ENCODE peak calls at places on chromosome 18, in six cellular contexts. P, Y, C, S, R and G are unnamed samples.

GRCh38 chr18:9771261-9771976 is 63.3 kb downstream of the RAB31 start:
- DNase-seq in C (peak; percentile 81), P (peak; percentile 66), R (peak; percentile 78), S (peak; percentile 86), Y (peak; percentile 38), G (peak; percentile 53)

GRCh38 chr18:49585781-49586663 is 24.2 kb downstream of the LIPG start:
- DNase-seq in R (no peak), C (no peak), S (no peak), Y (no peak), P (no peak), G (no peak)

GRCh38 chr18:50183556-50183955 is 11.4 kb downstream of the MYO5B start:
- DNase-seq in S (no peak), C (no peak), R (no peak), P (peak; percentile 33), Y (no peak), G (no peak)

GRCh38 chr18:57353940-57354461 is 1.6 kb downstream of the ST8SIA3 start:
- DNase-seq in P (peak; percentile 46), C (peak; percentile 90), Y (peak; percentile 3), S (peak; percentile 77), R (peak; percentile 85), G (no peak)

GRCh38 chr18:76859474-76860339 is 37.4 kb downstream of the ZNF236 start:
- DNase-seq in P (no peak), S (no peak), R (no peak), C (no peak), Y (no peak), G (no peak)

GRCh38 chr18:37565138-37565984 is at the start of gene CELF4:
- DNase-seq in P (peak; percentile 4), S (peak; percentile 77), C (peak; percentile 42), Y (no peak), R (peak; percentile 38), G (no peak)

GRCh38 chr18:7177131-7177744 is 53.7 kb upstream of the LRRC30 start:
- DNase-seq in S (peak; percentile 86), R (peak; percentile 86), Y (peak; percentile 43), C (peak; percentile 80), P (peak; percentile 20), G (peak; percentile 77)

GRCh38 chr18:22166070-22166972 is 3.1 kb upstream of the GATA6 start:
- DNase-seq in C (peak; percentile 75), R (peak; percentile 78), S (peak; percentile 33), P (peak; percentile 32), Y (peak; percentile 6), G (peak; percentile 56)

GRCh38 chr18:25786778-25787177 is 303.6 kb downstream of the SS18 start:
- DNase-seq in S (no peak), C (no peak), P (no peak), Y (no peak), R (no peak), G (no peak)

GRCh38 chr18:33116376-33116775 is 324.1 kb downstream of the CCDC178 start:
- DNase-seq in C (no peak), P (peak; percentile 12), R (peak; percentile 61), Y (no peak), S (no peak), G (no peak)

GRCh38 chr18:36464126-36464651 is 166.7 kb downstream of the FHOD3 start:
- DNase-seq in P (no peak), S (no peak), R (peak; percentile 24), C (peak; percentile 81), Y (no peak), G (no peak)

GRCh38 chr18:22032392-22032961 is 136.9 kb upstream of the GATA6 start:
- DNase-seq in R (peak; percentile 85), Y (peak; percentile 81), C (no peak), S (no peak), P (peak; percentile 16), G (peak; percentile 87)

GRCh38 chr18:33375829-33376228 is 64.7 kb downstream of the CCDC178 start:
- DNase-seq in C (no peak), S (no peak), Y (no peak), R (peak; percentile 10), P (no peak), G (no peak)

DNA sequence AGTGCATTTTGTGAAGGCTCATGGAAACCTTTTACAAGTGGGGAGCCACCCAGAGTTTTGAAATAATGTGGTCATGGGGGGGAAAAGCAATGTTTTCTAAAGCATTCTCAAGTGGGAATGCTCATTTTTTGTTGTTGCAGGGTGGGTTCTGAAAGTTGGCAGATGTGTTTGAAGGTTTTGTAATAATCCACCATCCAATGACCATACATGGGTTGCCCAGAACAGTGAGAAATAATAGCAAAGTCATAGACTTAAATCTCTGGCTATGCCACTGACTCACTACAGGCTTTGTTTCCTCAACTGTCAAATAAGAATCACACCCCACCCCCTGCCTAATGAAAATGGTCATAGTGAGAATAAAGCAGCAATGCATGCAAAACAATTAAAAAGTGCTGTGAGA is 2.9 kb downstream of the DSG3 start:
- DNase-seq in P (no peak), S (no peak), R (no peak), C (no peak), Y (no peak), G (no peak)
- H3K4me3 ChIP-seq in P (no peak overlapping the region), S (no peak overlapping the region), R (no peak overlapping the region), C (no peak overlapping the region), Y (no peak overlapping the region), G (no peak overlapping the region)

GRCh38 chr18:39685303-39685902 is 2119.8 kb upstream of the CELF4 start:
- DNase-seq in S (no peak), C (no peak), P (no peak), R (no peak), Y (no peak), G (no peak)

GRCh38 chr18:39675358-39675757 is 2109.8 kb upstream of the CELF4 start:
- DNase-seq in P (no peak), S (no peak), C (no peak), Y (no peak), R (peak; percentile 36), G (no peak)

GRCh38 chr18:39675916-39676315 is 2110.3 kb upstream of the CELF4 start:
- DNase-seq in R (no peak), C (no peak), Y (no peak), S (no peak), P (no peak), G (no peak)

GRCh38 chr18:39681061-39681460 is 2115.5 kb upstream of the CELF4 start:
- DNase-seq in R (no peak), C (no peak), Y (no peak), P (no peak), S (peak; percentile 11), G (no peak)
- TF ChIP-seq CTCF in R (no peak), C (no peak), Y (no peak), P (peak; percentile 8), S (no peak), G (no peak)

GRCh38 chr18:4096501-4096900 is 358.6 kb downstream of the DLGAP1 start:
- DNase-seq in Y (no peak), R (peak; percentile 67), S (no peak), C (no peak), P (no peak), G (no peak)

DNA sequence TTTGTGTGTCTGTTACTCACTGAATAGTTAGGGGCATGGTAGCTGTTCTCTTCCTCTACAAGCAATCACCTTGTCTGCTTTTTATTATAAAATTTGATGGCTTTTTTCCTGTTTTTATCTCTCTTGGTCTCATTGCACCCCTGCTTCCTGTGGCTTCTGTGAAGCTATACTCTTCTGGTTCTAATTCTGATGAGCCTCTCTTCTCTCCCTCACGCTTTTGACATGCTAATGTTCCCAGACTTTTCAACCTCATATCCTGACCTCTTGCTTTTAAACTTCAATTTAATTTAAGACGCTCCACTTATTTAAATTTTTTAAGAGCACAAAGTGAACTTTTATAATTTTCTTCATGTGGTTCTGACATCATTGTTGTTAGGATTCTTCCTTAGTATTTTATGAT is 361.4 kb downstream of the DLGAP1 start:
- DNase-seq in S (no peak), C (no peak), P (peak; percentile 25), Y (no peak), R (no peak), G (no peak)
- H3K4me1 ChIP-seq in S (no peaks in the 10 kb centered on the region), C (no peaks in the 10 kb centered on the region), P (peaks cover 4% of the 10 kb centered on the region), Y (no peaks in the 10 kb centered on the region), R (no peaks in the 10 kb centered on the region), G (no peaks in the 10 kb centered on the region)

DNA sequence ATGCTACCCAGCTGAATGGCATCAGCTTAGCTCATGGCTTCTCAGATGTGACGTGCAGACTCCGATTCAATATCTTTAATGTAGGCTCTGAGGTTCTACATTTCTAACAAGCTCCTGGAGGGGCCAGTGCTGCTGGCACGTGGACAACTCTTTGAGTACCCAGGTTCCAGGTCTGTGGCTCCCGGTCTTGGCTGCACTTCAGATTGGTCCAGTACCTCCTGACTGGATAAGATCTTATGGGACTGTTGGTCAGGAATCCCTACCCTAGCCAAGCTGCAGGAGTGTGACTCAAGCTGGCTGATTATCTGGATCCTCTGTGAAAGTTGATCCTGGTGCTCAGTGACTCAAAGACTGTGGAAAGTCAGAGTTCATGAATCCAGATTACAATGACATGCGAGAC is 222.1 kb downstream of the ANKRD30B start:
- DNase-seq in R (no peak), Y (no peak), S (no peak), C (no peak), P (no peak), G (no peak)
- H3K4me3 ChIP-seq in R (no peak overlapping the region), Y (no peak overlapping the region), S (peak overlapping the region; percentile 20), C (no peak overlapping the region), P (no peak overlapping the region), G (no peak overlapping the region)

GRCh38 chr18:38790786-38791185 is 1225.2 kb upstream of the CELF4 start:
- DNase-seq in C (no peak), S (no peak), P (no peak), Y (no peak), R (no peak), G (no peak)

DNA sequence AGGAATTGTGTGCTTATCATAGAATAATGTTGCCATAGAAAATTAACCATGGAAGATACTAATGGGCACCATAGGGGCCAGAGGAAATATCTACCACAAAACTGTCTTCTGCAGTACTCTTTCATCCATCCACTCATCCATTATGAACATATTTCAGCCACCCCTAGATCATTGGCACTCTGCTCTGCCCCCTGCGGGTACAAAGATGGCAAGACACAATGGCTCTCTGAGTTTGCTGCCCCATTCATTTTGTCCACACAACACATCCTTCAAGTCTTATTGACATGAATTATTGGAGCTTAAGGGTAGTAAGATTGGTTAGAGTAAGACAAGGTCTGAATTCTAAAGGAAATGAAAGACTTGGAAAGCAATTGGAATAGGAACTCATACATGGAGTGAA is 1224.7 kb upstream of the CELF4 start:
- DNase-seq in C (peak; percentile 20), Y (no peak), S (no peak), R (no peak), P (peak; percentile 2), G (no peak)
- TF ChIP-seq CTCF in C (no peak), Y (no peak), S (no peak), R (no peak), P (peak; percentile 41), G (peak; percentile 8)